ENCODE peak calls at places on chromosomes 11 and 22, in five cellular contexts. F is hypothalamus, Z is mesenteric fat pad, D is heart left ventricle, W is AG09319. V is an unnamed sample.

GRCh38 chr22:29475550-29475949 is 4.5 kb upstream of the NEFH start:
- DNase-seq in F (no peak), W (no peak), D (no peak), Z (no peak), V (no peak)

GRCh38 chr11:64120951-64121569 is 44.9 kb downstream of the MACROD1 start:
- DNase-seq in Z (no peak), W (no peak), D (peak; percentile 24), F (no peak), V (peak; percentile 39)

GRCh38 chr11:70169632-70170031 is 33.5 kb upstream of the FADD start:
- DNase-seq in Z (no peak), F (no peak), D (no peak), W (no peak), V (no peak)

GRCh38 chr11:1747753-1748466 is 2.5 kb downstream of the IFITM10 start:
- DNase-seq in D (no peak), Z (peak; percentile 88), F (peak; percentile 60), W (no peak), V (peak; percentile 33)

GRCh38 chr11:128622137-128622523 is 34.8 kb upstream of the ETS1 start:
- DNase-seq in Z (no peak), D (peak; percentile 66), W (no peak), F (no peak), V (peak; percentile 39)

GRCh38 chr11:102843474-102843873 is at the start of gene MMP3:
- DNase-seq in Z (no peak), W (no peak), F (no peak), D (no peak), V (no peak)

GRCh38 chr11:16749666-16750065 is 11.2 kb downstream of the C11orf58 start:
- DNase-seq in F (no peak), W (no peak), D (no peak), Z (no peak), V (no peak)

GRCh38 chr11:119114351-119114750 is 7.0 kb upstream of the HINFP start:
- DNase-seq in W (no peak), F (no peak), D (no peak), Z (no peak), V (no peak)

GRCh38 chr11:130188585-130189347 is 29.2 kb downstream of the ST14 start:
- DNase-seq in D (no peak), Z (no peak), W (no peak), F (no peak), V (no peak)

GRCh38 chr11:5476184-5476819 is 12.2 kb upstream of the OR52D1 start:
- DNase-seq in D (peak; percentile 29), F (peak; percentile 1), Z (no peak), W (peak; percentile 23), V (no peak)

GRCh38 chr11:78562398-78562797 is 12.3 kb downstream of the NARS2 start:
- DNase-seq in D (no peak), F (no peak), Z (no peak), W (no peak), V (no peak)

GRCh38 chr22:24761888-24762675 is 12.4 kb downstream of the PIWIL3 start:
- DNase-seq in D (no peak), F (no peak), Z (no peak), W (no peak), V (no peak)

GRCh38 chr11:1916132-1916985 is 3.1 kb upstream of the TNNT3 start:
- DNase-seq in Z (no peak), W (no peak), F (no peak), D (no peak), V (no peak)

GRCh38 chr22:36197065-36197440 is 4.6 kb downstream of the APOL4 start:
- DNase-seq in F (peak; percentile 41), Z (no peak), W (peak; percentile 55), D (peak; percentile 67), V (peak; percentile 67)

GRCh38 chr22:50732681-50733080 is 5.3 kb upstream of the ACR start:
- DNase-seq in W (no peak), F (no peak), Z (peak; percentile 26), D (peak; percentile 4), V (peak; percentile 11)

GRCh38 chr11:125871391-125872137 is 15.9 kb upstream of the HYLS1 start:
- DNase-seq in W (no peak), Z (no peak), F (peak; percentile 1), D (no peak), V (no peak)

GRCh38 chr11:115214644-115215305 is 289.4 kb downstream of the CADM1 start:
- DNase-seq in Z (no peak), F (no peak), W (no peak), D (no peak), V (no peak)

GRCh38 chr11:66864172-66864901 is 7.5 kb downstream of the LRFN4 start:
- DNase-seq in D (no peak), Z (no peak), W (no peak), F (no peak), V (no peak)

GRCh38 chr11:120182357-120182756 is 28.5 kb upstream of the OAF start:
- DNase-seq in W (no peak), D (no peak), Z (peak; percentile 77), F (no peak), V (no peak)